ENCODE peak calls at places on chromosomes 6 and 20, in five cellular contexts. One of them, this sample, is unnamed.

GRCh38 chr20:38861071-38861401 is 55.5 kb downstream of the PPP1R16B start:
- DNase-seq in NCI-H1092 treated with DMSO at 0.1 percent for 48 hours: no peak
- DNase-seq in colonic mucosa: no peak
- DNase-seq in nephron progenitor cell: no peak
- DNase-seq in A549: no peak
- DNase-seq in this sample: no peak

GRCh38 chr6:107128577-107128976 is 13.3 kb upstream of the BEND3 start:
- DNase-seq in NCI-H1092 treated with DMSO at 0.1 percent for 48 hours: no peak
- DNase-seq in colonic mucosa: no peak
- DNase-seq in nephron progenitor cell: no peak
- DNase-seq in A549: no peak
- DNase-seq in this sample: no peak

GRCh38 chr20:11281768-11282167 is 608.0 kb upstream of the JAG1 start:
- DNase-seq in NCI-H1092 treated with DMSO at 0.1 percent for 48 hours: no peak
- DNase-seq in colonic mucosa: no peak
- DNase-seq in nephron progenitor cell: no peak
- DNase-seq in A549: no peak
- DNase-seq in this sample: no peak

GRCh38 chr6:35728663-35729348 is 8.0 kb upstream of the ARMC12 start:
- DNase-seq in NCI-H1092 treated with DMSO at 0.1 percent for 48 hours: no peak
- DNase-seq in colonic mucosa: peak
- DNase-seq in nephron progenitor cell: no peak
- DNase-seq in A549: no peak
- DNase-seq in this sample: no peak

GRCh38 chr6:25655746-25656145 is 3.7 kb downstream of the SCGN start:
- DNase-seq in NCI-H1092 treated with DMSO at 0.1 percent for 48 hours: no peak
- DNase-seq in colonic mucosa: no peak
- DNase-seq in nephron progenitor cell: no peak
- DNase-seq in A549: no peak
- DNase-seq in this sample: no peak

GRCh38 chr6:135675862-135676261 is 175.6 kb upstream of the PDE7B start:
- DNase-seq in NCI-H1092 treated with DMSO at 0.1 percent for 48 hours: peak
- DNase-seq in colonic mucosa: no peak
- DNase-seq in nephron progenitor cell: peak
- DNase-seq in A549: peak
- DNase-seq in this sample: peak

GRCh38 chr6:722077-722524 is 29.2 kb upstream of the EXOC2 start:
- DNase-seq in NCI-H1092 treated with DMSO at 0.1 percent for 48 hours: peak
- DNase-seq in colonic mucosa: peak
- DNase-seq in nephron progenitor cell: peak
- DNase-seq in A549: peak
- DNase-seq in this sample: peak

GRCh38 chr20:38350879-38351775 is 4.8 kb downstream of the LBP start:
- DNase-seq in NCI-H1092 treated with DMSO at 0.1 percent for 48 hours: no peak
- DNase-seq in colonic mucosa: no peak
- DNase-seq in nephron progenitor cell: no peak
- DNase-seq in A549: no peak
- DNase-seq in this sample: no peak

GRCh38 chr6:143027058-143027457 is 33.6 kb upstream of the AIG1 start:
- DNase-seq in NCI-H1092 treated with DMSO at 0.1 percent for 48 hours: no peak
- DNase-seq in colonic mucosa: peak
- DNase-seq in nephron progenitor cell: peak
- DNase-seq in A549: no peak
- DNase-seq in this sample: peak

GRCh38 chr6:44009425-44010321 is 117.6 kb downstream of the MRPL14 start:
- DNase-seq in NCI-H1092 treated with DMSO at 0.1 percent for 48 hours: peak
- DNase-seq in colonic mucosa: no peak
- DNase-seq in nephron progenitor cell: no peak
- DNase-seq in A549: no peak
- DNase-seq in this sample: no peak

GRCh38 chr6:83168556-83168955 is 24.5 kb downstream of the PGM3 start:
- DNase-seq in NCI-H1092 treated with DMSO at 0.1 percent for 48 hours: no peak
- DNase-seq in colonic mucosa: no peak
- DNase-seq in nephron progenitor cell: no peak
- DNase-seq in A549: no peak
- DNase-seq in this sample: no peak

GRCh38 chr6:144474904-144475303 is 189.8 kb downstream of the UTRN start:
- DNase-seq in NCI-H1092 treated with DMSO at 0.1 percent for 48 hours: no peak
- DNase-seq in colonic mucosa: no peak
- DNase-seq in nephron progenitor cell: no peak
- DNase-seq in A549: no peak
- DNase-seq in this sample: no peak

GRCh38 chr6:117521785-117522502 is 39.5 kb downstream of the DCBLD1 start:
- DNase-seq in NCI-H1092 treated with DMSO at 0.1 percent for 48 hours: no peak
- DNase-seq in colonic mucosa: no peak
- DNase-seq in nephron progenitor cell: no peak
- DNase-seq in A549: no peak
- DNase-seq in this sample: no peak